ENCODE peak calls at places on chromosomes 11 and 22, in four cellular contexts. M, A, N and P are unnamed samples.

GRCh38 chr22:32050678-32051515 is 7.8 kb downstream of the SLC5A1 start:
- DNase-seq in M (no peak), A (peak), N (peak), P (peak)

GRCh38 chr11:119118227-119118626 is 3.2 kb upstream of the HINFP start:
- DNase-seq in M (no peak), A (no peak), N (no peak), P (no peak)

GRCh38 chr11:10856689-10857603 is 907 bp downstream of the ZBED5 start:
- DNase-seq in M (peak), A (peak), N (peak), P (peak)

GRCh38 chr11:96014234-96014633 is 90.3 kb upstream of the MTMR2 start:
- DNase-seq in M (no peak), A (no peak), N (peak), P (no peak)

GRCh38 chr22:37443977-37444376 is 16.7 kb upstream of the ELFN2 start:
- DNase-seq in M (no peak), A (no peak), N (no peak), P (no peak)

GRCh38 chr11:46675288-46675851 is 25.0 kb downstream of the ARHGAP1 start:
- DNase-seq in M (peak), A (peak), N (peak), P (peak)

GRCh38 chr11:58866788-58867187 is 22.3 kb upstream of the GLYATL2 start:
- DNase-seq in M (no peak), A (no peak), N (no peak), P (no peak)

GRCh38 chr22:30185129-30185528 is 61.4 kb downstream of the LIF start:
- DNase-seq in M (no peak), A (no peak), N (no peak), P (no peak)

GRCh38 chr22:35971418-35972119 is 57.1 kb downstream of the RBFOX2 start:
- DNase-seq in M (no peak), A (no peak), N (peak), P (peak)

GRCh38 chr11:68146704-68147474 is 25.7 kb upstream of the CHKA start:
- DNase-seq in M (peak), A (no peak), N (peak), P (peak)

GRCh38 chr11:92322225-92322624 is 97.6 kb downstream of the FAT3 start:
- DNase-seq in M (no peak), A (no peak), N (peak), P (no peak)

GRCh38 chr11:5994791-5995190 is 8.0 kb upstream of the OR52L1 start:
- DNase-seq in M (no peak), A (no peak), N (no peak), P (no peak)

GRCh38 chr11:10594407-10594806 is 25.9 kb upstream of the LYVE1 start:
- DNase-seq in M (no peak), A (no peak), N (no peak), P (no peak)

GRCh38 chr11:96424693-96425092 is 34.9 kb downstream of the JRKL start:
- DNase-seq in M (no peak), A (no peak), N (peak), P (no peak)

GRCh38 chr11:9568854-9569587 is 4.4 kb upstream of the WEE1 start:
- DNase-seq in M (peak), A (peak), N (peak), P (peak)

GRCh38 chr22:27345681-27346080 is 455.9 kb downstream of the MN1 start:
- DNase-seq in M (no peak), A (no peak), N (no peak), P (no peak)

GRCh38 chr22:17201285-17201945 is 17.8 kb downstream of the ADA2 start:
- DNase-seq in M (no peak), A (no peak), N (peak), P (peak)
- TF ChIP-seq CTCF in M (no peak), A (no peak), N (peak), P (peak)

GRCh38 chr22:29049655-29050263 is 11.9 kb downstream of the C22orf31 start:
- DNase-seq in M (no peak), A (no peak), N (no peak), P (no peak)
- TF ChIP-seq CTCF in M (no peak), A (no peak), N (no peak), P (no peak)

GRCh38 chr11:122337241-122338176 is 221.5 kb upstream of the BLID start:
- DNase-seq in M (no peak), A (no peak), N (no peak), P (no peak)

GRCh38 chr11:122339661-122340060 is 223.6 kb upstream of the BLID start:
- DNase-seq in M (no peak), A (no peak), N (no peak), P (no peak)

GRCh38 chr11:122333476-122333875 is 217.5 kb upstream of the BLID start:
- DNase-seq in M (no peak), A (no peak), N (no peak), P (no peak)

GRCh38 chr11:122330466-122330865 is 214.5 kb upstream of the BLID start:
- DNase-seq in M (no peak), A (no peak), N (no peak), P (no peak)

GRCh38 chr11:122334546-122335375 is 218.7 kb upstream of the BLID start:
- DNase-seq in M (no peak), A (no peak), N (peak), P (no peak)
- TF ChIP-seq CTCF in M (no peak), A (no peak), N (no peak), P (no peak)

GRCh38 chr11:17930544-17931144 is 82.2 kb downstream of the SERGEF start:
- DNase-seq in M (no peak), A (no peak), N (no peak), P (no peak)

GRCh38 chr11:17931595-17931994 is 81.3 kb downstream of the SERGEF start:
- DNase-seq in M (no peak), A (no peak), N (no peak), P (no peak)

GRCh38 chr11:17933710-17934109 is 79.1 kb downstream of the SERGEF start:
- DNase-seq in M (no peak), A (no peak), N (no peak), P (no peak)

GRCh38 chr11:17934194-17934593 is 78.7 kb downstream of the SERGEF start:
- DNase-seq in M (no peak), A (no peak), N (no peak), P (no peak)

DNA sequence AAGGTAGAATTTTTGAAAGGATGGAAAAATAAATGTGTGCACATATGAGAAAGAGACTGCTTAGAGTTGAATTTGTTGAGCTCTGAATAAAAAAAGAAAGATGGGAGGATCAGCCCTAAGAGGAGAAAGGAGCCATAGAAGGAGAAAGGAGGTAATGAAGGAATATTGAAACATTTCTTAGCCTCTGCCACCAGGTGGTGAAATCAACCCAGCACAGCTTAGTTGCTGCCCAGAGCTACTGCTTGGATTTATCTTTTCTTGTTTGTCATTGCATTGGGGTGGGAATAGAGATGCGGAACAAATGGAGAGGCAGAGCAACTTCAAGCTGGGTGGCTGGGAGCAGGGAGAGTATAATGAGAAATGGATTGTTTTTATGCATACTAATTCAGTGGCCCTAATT is 80.4 kb downstream of the SERGEF start:
- DNase-seq in M (no peak), A (no peak), N (no peak), P (no peak)
- TF ChIP-seq CTCF in M (no peak), A (no peak), N (no peak), P (no peak)

GRCh38 chr11:129950319-129951034 is 52.2 kb downstream of the PRDM10 start:
- DNase-seq in M (peak), A (peak), N (peak), P (peak)

GRCh38 chr11:129949067-129949466 is 53.6 kb downstream of the PRDM10 start:
- DNase-seq in M (no peak), A (no peak), N (no peak), P (no peak)

GRCh38 chr11:129949976-129950318 is 52.7 kb downstream of the PRDM10 start:
- DNase-seq in M (no peak), A (no peak), N (no peak), P (no peak)

GRCh38 chr11:129951201-129951882 is 51.3 kb downstream of the PRDM10 start:
- DNase-seq in M (no peak), A (no peak), N (no peak), P (no peak)

DNA sequence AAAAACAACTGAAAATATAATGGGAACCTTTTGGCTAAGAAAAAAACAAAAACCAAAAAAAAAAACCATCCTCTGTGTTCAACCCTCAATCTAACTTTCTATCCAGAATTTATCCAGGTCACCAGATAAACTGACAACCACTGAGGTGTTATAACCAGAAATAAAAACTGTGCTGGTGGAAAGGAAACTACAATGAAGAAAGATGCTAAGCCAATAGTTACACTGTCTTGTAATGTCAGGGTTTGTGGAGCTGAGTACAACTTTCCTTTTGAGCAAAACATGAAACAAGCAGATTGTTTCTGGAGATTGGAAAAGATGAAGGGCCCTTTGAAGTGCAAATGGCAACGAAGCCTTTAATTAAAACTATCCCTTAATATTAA is 50.8 kb downstream of the PRDM10 start:
- DNase-seq in M (no peak), A (no peak), N (no peak), P (no peak)
- TF ChIP-seq CTCF in M (no peak), A (no peak), N (no peak), P (no peak)

GRCh38 chr11:74842967-74843366 is 94.3 kb downstream of the RNF169 start:
- DNase-seq in M (no peak), A (no peak), N (no peak), P (no peak)
- TF ChIP-seq CTCF in M (no peak), A (no peak), N (no peak), P (no peak)

GRCh38 chr11:79437274-79437980 is 3.4 kb downstream of the TENM4 start:
- DNase-seq in M (peak), A (peak), N (peak), P (peak)

GRCh38 chr11:79438631-79439429 is 2.0 kb downstream of the TENM4 start:
- DNase-seq in M (peak), A (peak), N (peak), P (peak)

GRCh38 chr11:79436911-79437273 is 3.9 kb downstream of the TENM4 start:
- DNase-seq in M (no peak), A (no peak), N (no peak), P (no peak)

GRCh38 chr11:79439430-79439892 is 1.4 kb downstream of the TENM4 start:
- DNase-seq in M (peak), A (no peak), N (peak), P (peak)

GRCh38 chr11:79437981-79438630 is 2.7 kb downstream of the TENM4 start:
- DNase-seq in M (peak), A (peak), N (peak), P (peak)
- TF ChIP-seq CTCF in M (no peak), A (no peak), N (no peak), P (no peak)

GRCh38 chr22:50020606-50021005 is 8.0 kb upstream of the IL17REL start:
- DNase-seq in M (no peak), A (no peak), N (no peak), P (no peak)

GRCh38 chr22:50027639-50028537 is 15.3 kb upstream of the IL17REL start:
- DNase-seq in M (no peak), A (no peak), N (peak), P (peak)

GRCh38 chr22:50022171-50022819 is 9.7 kb upstream of the IL17REL start:
- DNase-seq in M (no peak), A (no peak), N (no peak), P (no peak)

GRCh38 chr22:50030315-50031188 is 18.0 kb upstream of the IL17REL start:
- DNase-seq in M (peak), A (peak), N (peak), P (peak)

GRCh38 chr22:50025993-50026392 is 13.4 kb upstream of the IL17REL start:
- DNase-seq in M (no peak), A (no peak), N (no peak), P (no peak)
- TF ChIP-seq CTCF in M (no peak), A (no peak), N (no peak), P (no peak)